ENCODE peak calls at places on chromosomes 16 and 17, in seven cellular contexts. G is A549, T is HCT116, Q is Panc1, Z is SK-N-SH, Y is HepG2, R is HL-60. V is an unnamed sample.

GRCh38 chr16:30478766-30479478 is 6.4 kb downstream of the ITGAL start:
- DNase-seq in G (no peak), T (no peak), Q (no peak), Z (no peak), Y (no peak), R (no peak), V (no peak)

GRCh38 chr17:77400445-77400870 is 259.7 kb downstream of the SEC14L1 start:
- DNase-seq in G (no peak), T (no peak), Q (no peak), Z (peak), Y (no peak), R (peak), V (peak)

GRCh38 chr16:19817122-19817521 is 67.5 kb downstream of the GPRC5B start:
- DNase-seq in G (no peak), T (no peak), Q (no peak), Z (no peak), Y (no peak), R (no peak), V (no peak)

GRCh38 chr17:48490391-48491026 is 40.3 kb downstream of the HOXB1 start:
- DNase-seq in G (no peak), T (no peak), Q (no peak), Z (no peak), Y (no peak), R (no peak), V (no peak)

GRCh38 chr16:70429888-70430666 is 8.8 kb downstream of the ST3GAL2 start:
- DNase-seq in G (no peak), T (no peak), Q (no peak), Z (no peak), Y (no peak), R (no peak), V (no peak)

GRCh38 chr17:17063546-17064122 is 21.4 kb downstream of the MPRIP start:
- DNase-seq in G (no peak), T (no peak), Q (no peak), Z (no peak), Y (no peak), R (peak), V (no peak)

GRCh38 chr16:30380801-30381208 is 1.6 kb downstream of the SEPTIN1 start:
- DNase-seq in G (no peak), T (no peak), Q (no peak), Z (no peak), Y (no peak), R (no peak), V (no peak)

GRCh38 chr16:9957433-9957832 is 224.8 kb downstream of the GRIN2A start:
- DNase-seq in G (no peak), T (no peak), Q (no peak), Z (no peak), Y (no peak), R (no peak), V (no peak)

GRCh38 chr17:58808609-58809563 is 53.2 kb downstream of the PPM1E start:
- DNase-seq in G (no peak), T (no peak), Q (no peak), Z (no peak), Y (no peak), R (no peak), V (no peak)

GRCh38 chr16:54447606-54448440 is 161.2 kb upstream of the IRX3 start:
- DNase-seq in G (peak), T (no peak), Q (peak), Z (no peak), Y (no peak), R (no peak), V (no peak)
- TF ChIP-seq REST in G (no peak), T (no peak), Q (no peak), Z (peak), Y (no peak), R (no peak), V (no peak)

GRCh38 chr16:85674418-85674755 is 14.4 kb downstream of the GINS2 start:
- DNase-seq in G (no peak), T (no peak), Q (no peak), Z (no peak), Y (no peak), R (no peak), V (no peak)

GRCh38 chr16:85674828-85675227 is 13.9 kb downstream of the GINS2 start:
- DNase-seq in G (no peak), T (no peak), Q (no peak), Z (no peak), Y (no peak), R (no peak), V (no peak)

GRCh38 chr16:85673529-85674417 is 15.0 kb downstream of the GINS2 start:
- DNase-seq in G (no peak), T (no peak), Q (no peak), Z (peak), Y (no peak), R (no peak), V (no peak)

GRCh38 chr16:85676466-85676865 is 12.3 kb downstream of the GINS2 start:
- DNase-seq in G (no peak), T (no peak), Q (no peak), Z (no peak), Y (no peak), R (no peak), V (no peak)

DNA sequence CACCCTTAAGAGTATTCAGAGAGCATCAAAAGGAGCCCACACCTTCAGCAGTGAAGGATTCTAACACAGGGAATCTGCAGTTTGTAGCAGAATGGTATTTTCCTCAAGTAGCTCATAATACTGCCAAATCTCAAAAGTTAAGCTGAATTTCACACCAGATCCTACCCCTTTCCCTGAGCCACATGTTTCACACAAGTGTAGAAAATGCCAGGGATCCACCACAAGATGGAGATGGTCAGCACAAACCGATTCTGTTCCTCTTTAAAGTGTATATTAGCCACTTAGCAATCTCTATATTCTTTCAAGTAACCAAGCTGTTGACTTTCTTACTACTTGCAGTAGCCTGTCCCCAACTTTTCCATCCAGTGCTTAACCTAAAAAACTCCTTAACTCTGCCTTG is 13.2 kb downstream of the GINS2 start:
- DNase-seq in G (peak), T (no peak), Q (no peak), Z (no peak), Y (peak), R (peak), V (peak)
- TF ChIP-seq CTCF in G (peak), T (peak), Q (peak), Z (peak), Y (peak), R (no peak), V (peak)

GRCh38 chr17:7845359-7846062 is 9.4 kb upstream of the TMEM88 start:
- DNase-seq in G (no peak), T (no peak), Q (no peak), Z (no peak), Y (no peak), R (no peak), V (no peak)
- TF ChIP-seq REST in G (no peak), T (no peak), Q (no peak), Z (no peak), Y (no peak), R (no peak), V (no peak)

GRCh38 chr17:46194393-46195216 is 1.4 kb upstream of the KANSL1 start:
- DNase-seq in G (peak), T (peak), Q (peak), Z (peak), Y (no peak), R (peak), V (peak)
- TF ChIP-seq CTCF in G (peak), T (peak), Q (peak), Z (peak), Y (peak), R (peak), V (peak)